ENCODE peak calls at places on chromosome 3, in seven cellular contexts. D, M, O, U, R, N and J are unnamed samples.
A peak's percentile ranks its signal among the peaks of the same experiment; 100 is the strongest.

GRCh38 chr3:142808103-142808917 is 80.6 kb downstream of the PCOLCE2 start:
- DNase-seq in R (no peak), N (no peak), D (peak; percentile 86), M (no peak), O (no peak), U (no peak), J (no peak)

GRCh38 chr3:67635257-67635656 is 19.2 kb downstream of the SUCLG2 start:
- DNase-seq in U (no peak), O (no peak), N (no peak), M (no peak), D (peak; percentile 90), R (no peak), J (no peak)

GRCh38 chr3:35946121-35946856 is 307.0 kb downstream of the ARPP21 start:
- DNase-seq in O (no peak), M (no peak), R (no peak), N (peak; percentile 65), U (no peak), D (peak; percentile 26), J (no peak)

GRCh38 chr3:124315215-124316033 is 323.5 kb upstream of the ROPN1 start:
- DNase-seq in N (no peak), D (peak; percentile 74), M (no peak), R (no peak), U (no peak), O (no peak), J (peak; percentile 91)

GRCh38 chr3:180265551-180265950 is 228.8 kb upstream of the PEX5L start:
- DNase-seq in M (no peak), U (no peak), R (no peak), O (no peak), N (peak; percentile 25), D (peak; percentile 78), J (no peak)

GRCh38 chr3:29363110-29363509 is 82.2 kb downstream of the RBMS3 start:
- DNase-seq in N (no peak), U (no peak), M (no peak), R (no peak), O (no peak), D (no peak), J (no peak)

GRCh38 chr3:106215047-106215446 is 346.2 kb upstream of the CBLB start:
- DNase-seq in O (no peak), R (no peak), D (peak; percentile 76), U (no peak), M (no peak), N (no peak), J (no peak)

GRCh38 chr3:112688085-112688769 is 47.3 kb upstream of the CCDC80 start:
- DNase-seq in N (no peak), M (no peak), D (peak; percentile 39), R (no peak), U (no peak), O (no peak), J (no peak)

GRCh38 chr3:124986153-124987143 is 51.9 kb upstream of the MUC13 start:
- DNase-seq in M (no peak), N (no peak), D (peak; percentile 98), U (peak; percentile 75), O (no peak), R (no peak), J (no peak)

GRCh38 chr3:197942956-197943556 is 6.9 kb upstream of the RPL35A start:
- DNase-seq in N (peak; percentile 88), M (no peak), U (peak; percentile 64), R (no peak), D (peak; percentile 36), O (no peak), J (no peak)

GRCh38 chr3:142353571-142353970 is 94.3 kb downstream of the XRN1 start:
- DNase-seq in D (peak; percentile 60), N (no peak), U (no peak), R (no peak), M (no peak), O (no peak), J (no peak)

GRCh38 chr3:99765042-99765942 is 52.4 kb upstream of the CMSS1 start:
- DNase-seq in N (no peak), O (no peak), M (no peak), D (peak; percentile 91), R (no peak), U (no peak), J (no peak)

GRCh38 chr3:46676601-46677071 is 16.8 kb downstream of the ALS2CL start:
- DNase-seq in U (no peak), O (no peak), R (no peak), M (no peak), N (no peak), D (no peak), J (no peak)

GRCh38 chr3:151034303-151034702 is 51.2 kb upstream of the MED12L start:
- DNase-seq in R (no peak), M (no peak), O (no peak), D (no peak), N (no peak), U (no peak), J (peak; percentile 74)

GRCh38 chr3:100316656-100317069 is 17.9 kb upstream of the NIT2 start:
- DNase-seq in D (peak; percentile 53), U (peak; percentile 57), O (no peak), R (no peak), N (peak; percentile 88), M (no peak), J (no peak)

GRCh38 chr3:37833790-37834189 is 27.9 kb upstream of the CTDSPL start:
- DNase-seq in N (peak; percentile 59), D (no peak), U (peak; percentile 67), M (no peak), R (no peak), O (no peak), J (no peak)

GRCh38 chr3:157335198-157335597 is 101.5 kb upstream of the PTX3 start:
- DNase-seq in U (no peak), N (no peak), R (no peak), D (no peak), O (no peak), M (no peak), J (no peak)

GRCh38 chr3:174767853-174768382 is 91.2 kb upstream of the NAALADL2 start:
- DNase-seq in N (no peak), R (no peak), D (peak; percentile 86), U (no peak), O (no peak), M (no peak), J (no peak)

GRCh38 chr3:23754215-23754614 is 51.5 kb upstream of the UBE2E1 start:
- DNase-seq in N (no peak), U (no peak), D (no peak), R (no peak), O (no peak), M (no peak), J (no peak)
- H3K27ac ChIP-seq in N (no peak overlapping the region), U (no peak overlapping the region), D (no peak overlapping the region), R (no peak overlapping the region), O (no peak overlapping the region), M (no peak overlapping the region), J (no peak overlapping the region)

DNA sequence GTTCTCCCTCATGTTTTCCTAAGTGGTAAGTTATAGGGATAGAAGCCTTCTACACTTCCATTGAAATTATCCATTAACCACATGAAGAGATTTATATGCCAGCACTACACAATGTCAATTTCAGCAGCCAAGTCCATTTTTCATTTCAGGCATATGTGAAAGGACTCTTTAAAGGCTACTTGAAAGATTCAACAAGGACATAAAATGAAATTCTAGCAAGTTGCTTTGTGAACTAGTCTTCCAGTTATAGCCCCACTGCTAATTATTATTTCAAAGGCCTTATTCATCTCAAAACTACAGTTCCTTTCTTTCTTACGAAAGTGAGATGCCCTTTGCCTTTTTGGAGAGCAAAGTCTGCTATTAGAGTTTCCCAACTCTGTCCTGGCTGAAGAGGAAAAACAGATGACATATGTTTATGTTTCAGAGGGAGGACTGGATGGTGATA is 66.0 kb upstream of the SLC2A2 start:
- DNase-seq in M (no peak), U (no peak), O (no peak), D (peak; percentile 16), R (no peak), N (no peak), J (no peak)
- H3K27ac ChIP-seq in M (no peak overlapping the region), U (no peak overlapping the region), O (no peak overlapping the region), D (no peak overlapping the region), R (no peak overlapping the region), N (no peak overlapping the region), J (peak overlapping the region; percentile 58)

GRCh38 chr3:170806676-170807075 is 63.3 kb downstream of the RPL22L1 start:
- DNase-seq in N (no peak), O (no peak), R (no peak), D (peak; percentile 27), M (no peak), U (no peak), J (no peak)

GRCh38 chr3:170806141-170806540 is 63.9 kb downstream of the RPL22L1 start:
- DNase-seq in M (no peak), D (no peak), U (no peak), R (no peak), N (peak; percentile 31), O (no peak), J (no peak)

GRCh38 chr3:170801597-170801996 is 68.4 kb downstream of the RPL22L1 start:
- DNase-seq in O (no peak), M (no peak), D (no peak), N (peak; percentile 32), R (no peak), U (no peak), J (no peak)

GRCh38 chr3:170802164-170803151 is 67.5 kb downstream of the RPL22L1 start:
- DNase-seq in U (peak; percentile 62), R (no peak), D (peak; percentile 95), N (peak; percentile 7), O (no peak), M (no peak), J (no peak)

GRCh38 chr3:170804095-170804494 is 65.9 kb downstream of the RPL22L1 start:
- DNase-seq in M (no peak), R (no peak), U (no peak), N (no peak), D (no peak), O (no peak), J (no peak)
- H3K27ac ChIP-seq in M (no peak overlapping the region), R (no peak overlapping the region), U (no peak overlapping the region), N (no peak overlapping the region), D (peak overlapping the region; percentile 35), O (no peak overlapping the region), J (no peak overlapping the region)

DNA sequence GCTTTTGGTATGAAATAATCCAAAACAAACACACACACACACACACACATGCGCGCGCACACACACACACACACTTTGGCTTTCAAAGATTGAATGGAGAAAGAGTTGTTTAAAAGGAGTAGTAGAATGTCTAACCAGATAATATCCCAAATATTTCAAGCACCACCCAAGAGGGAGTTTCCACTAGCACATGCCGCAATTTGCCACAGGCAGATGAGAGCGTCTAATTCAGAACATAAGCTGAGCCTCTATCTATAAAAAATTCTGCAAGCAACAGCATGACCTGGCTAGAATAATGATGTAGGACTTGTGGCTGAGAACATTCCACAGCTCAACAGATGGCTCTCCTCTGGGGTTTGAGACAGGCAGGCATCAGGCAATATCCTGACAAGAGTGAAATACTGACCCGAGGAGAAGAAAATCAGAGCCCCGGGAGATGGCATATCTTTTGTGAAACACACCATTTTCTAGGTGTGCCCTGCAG is 302.5 kb upstream of the GADL1 start:
- DNase-seq in N (no peak), O (no peak), R (peak; percentile 77), D (peak; percentile 79), M (no peak), U (peak; percentile 50), J (no peak)
- H3K27ac ChIP-seq in N (no peak overlapping the region), O (no peak overlapping the region), R (peak overlapping the region; percentile 71), D (no peak overlapping the region), M (no peak overlapping the region), U (no peak overlapping the region), J (no peak overlapping the region)